ENCODE peak calls at places on chromosomes 1 and 21, in ten cellular contexts. F, T, O, I, C, P, A, L, S and R are unnamed samples.

GRCh38 chr1:1120866-1121563 is 5.1 kb upstream of the C1orf159 start:
- DNase-seq in F (no peak), T (no peak), O (no peak), I (no peak), C (no peak), P (no peak), A (no peak), L (no peak), S (no peak), R (peak; percentile 13)

GRCh38 chr1:202046227-202046626 is 35.8 kb downstream of the ELF3 start:
- DNase-seq in F (no peak), T (peak; percentile 92), O (no peak), I (no peak), C (no peak), P (no peak), A (no peak), L (no peak), S (no peak), R (peak; percentile 97)

GRCh38 chr1:86542626-86543025 is 4.3 kb upstream of the CLCA4 start:
- DNase-seq in F (no peak), T (no peak), O (no peak), I (no peak), C (no peak), P (no peak), A (no peak), L (no peak), S (no peak), R (no peak)

GRCh38 chr1:54593571-54594160 is 29.7 kb downstream of the FAM151A start:
- DNase-seq in F (no peak), T (no peak), O (no peak), I (no peak), C (no peak), P (no peak), A (no peak), L (no peak), S (no peak), R (no peak)

GRCh38 chr1:36847761-36848160 is 186.6 kb downstream of the GRIK3 start:
- DNase-seq in F (no peak), T (no peak), O (no peak), I (no peak), C (no peak), P (no peak), A (no peak), L (no peak), S (no peak), R (no peak)

GRCh38 chr21:25809013-25809412 is 74.2 kb downstream of the GABPA start:
- DNase-seq in F (no peak), T (no peak), O (no peak), I (no peak), C (no peak), P (no peak), A (no peak), L (no peak), S (no peak), R (no peak)

GRCh38 chr1:56958526-56958925 is 7.3 kb downstream of the C8B start:
- DNase-seq in F (no peak), T (peak; percentile 68), O (no peak), I (no peak), C (no peak), P (no peak), A (no peak), L (no peak), S (no peak), R (no peak)

GRCh38 chr1:196464545-196464944 is 143.7 kb downstream of the KCNT2 start:
- DNase-seq in F (no peak), T (no peak), O (no peak), I (peak; percentile 14), C (no peak), P (no peak), A (peak; percentile 7), L (no peak), S (no peak), R (no peak)